ENCODE peak calls at places on chromosomes 5 and 9, in seven cellular contexts. G is A549, J is esophagus muscularis mucosa, W is ovary, D is suprapubic skin, U is H1, R is stomach. O is an unnamed sample.

GRCh38 chr5:180007582-180007981 is 64.0 kb downstream of the RNF130 start:
- DNase-seq in J (no peak), G (no peak), D (no peak), R (no peak), W (no peak), U (no peak), O (no peak)

GRCh38 chr9:93108301-93109041 is 12.5 kb downstream of the CARD19 start:
- DNase-seq in R (no peak), D (peak; percentile 60), J (no peak), U (no peak), W (peak; percentile 29), G (no peak), O (peak; percentile 64)

GRCh38 chr5:68911840-68912690 is 181.7 kb upstream of the SLC30A5 start:
- DNase-seq in U (no peak), W (no peak), J (peak; percentile 74), G (no peak), R (no peak), D (no peak), O (no peak)

GRCh38 chr9:4829956-4830355 is 37.2 kb downstream of the RCL1 start:
- DNase-seq in W (no peak), G (no peak), R (no peak), U (no peak), J (no peak), D (no peak), O (no peak)

GRCh38 chr9:127955294-127956015 is 17.8 kb upstream of the DPM2 start:
- DNase-seq in U (peak; percentile 75), R (peak; percentile 85), G (peak; percentile 99), D (peak; percentile 89), W (no peak), J (no peak), O (peak; percentile 89)

GRCh38 chr5:25858019-25858418 is 1180.4 kb downstream of the CDH9 start:
- DNase-seq in R (no peak), U (peak; percentile 89), G (no peak), D (no peak), J (no peak), W (no peak), O (no peak)

GRCh38 chr9:112762726-112763518 is 12.4 kb downstream of the SNX30 start:
- DNase-seq in J (no peak), U (no peak), G (no peak), D (no peak), R (no peak), W (no peak), O (no peak)

GRCh38 chr9:4305065-4305481 is 5.2 kb upstream of the GLIS3 start:
- DNase-seq in R (no peak), W (no peak), D (no peak), G (no peak), J (no peak), U (no peak), O (no peak)

GRCh38 chr9:104776787-104777186 is 12.9 kb downstream of the NIPSNAP3B start:
- DNase-seq in U (no peak), W (no peak), G (no peak), R (no peak), D (no peak), J (no peak), O (no peak)

GRCh38 chr9:14373319-14373632 is 59.3 kb upstream of the NFIB start:
- DNase-seq in W (no peak), R (no peak), U (no peak), G (no peak), D (no peak), J (no peak), O (no peak)

GRCh38 chr9:124450931-124451661 is 845 bp downstream of the ADGRD2 start:
- DNase-seq in G (no peak), U (no peak), W (no peak), R (no peak), D (no peak), J (no peak), O (no peak)

GRCh38 chr9:124309665-124310064 is 51.9 kb downstream of the NEK6 start:
- DNase-seq in G (peak; percentile 89), D (no peak), W (no peak), J (no peak), R (no peak), U (no peak), O (no peak)

GRCh38 chr5:122704247-122705036 is 70.4 kb upstream of the SNX2 start:
- DNase-seq in U (no peak), W (no peak), D (no peak), R (no peak), G (peak; percentile 32), J (no peak), O (no peak)

GRCh38 chr9:134782921-134783698 is 97.5 kb upstream of the FCN2 start:
- DNase-seq in G (no peak), D (no peak), J (no peak), U (peak; percentile 42), R (no peak), W (no peak), O (no peak)

GRCh38 chr5:179762079-179762780 is 29.6 kb downstream of the MAML1 start:
- DNase-seq in U (no peak), R (no peak), W (no peak), D (no peak), J (no peak), G (no peak), O (no peak)

GRCh38 chr5:149110406-149110805 is 30.9 kb upstream of the ABLIM3 start:
- DNase-seq in G (no peak), R (no peak), U (no peak), W (no peak), D (no peak), J (no peak), O (no peak)

GRCh38 chr9:88824711-88825110 is 166.6 kb upstream of the S1PR3 start:
- DNase-seq in U (no peak), W (no peak), R (no peak), G (no peak), J (peak; percentile 10), D (no peak), O (no peak)

GRCh38 chr9:106110483-106110882 is 416.1 kb downstream of the TMEM38B start:
- DNase-seq in G (no peak), U (no peak), D (no peak), W (no peak), J (no peak), R (no peak), O (no peak)

GRCh38 chr5:146877783-146878470 is 630 bp downstream of the PPP2R2B start:
- DNase-seq in R (no peak), G (no peak), W (no peak), U (peak; percentile 78), D (no peak), J (no peak), O (no peak)

GRCh38 chr9:18018241-18018640 is 439.4 kb downstream of the SH3GL2 start:
- DNase-seq in J (no peak), D (no peak), W (no peak), U (no peak), G (no peak), R (no peak), O (no peak)

GRCh38 chr5:60206234-60206633 is 312.7 kb upstream of the PDE4D start:
- DNase-seq in U (no peak), W (no peak), D (no peak), R (no peak), G (no peak), J (no peak), O (no peak)

GRCh38 chr5:43769576-43770352 is 166.8 kb downstream of the NNT start:
- DNase-seq in G (no peak), R (no peak), U (no peak), D (no peak), W (no peak), J (no peak), O (peak; percentile 87)

GRCh38 chr9:133474215-133474614 is 4.7 kb downstream of the SLC2A6 start:
- DNase-seq in W (no peak), U (no peak), G (no peak), D (no peak), R (no peak), J (no peak), O (no peak)

GRCh38 chr9:37290366-37290765 is 132.1 kb upstream of the GRHPR start:
- DNase-seq in R (no peak), W (no peak), U (no peak), G (no peak), D (no peak), J (no peak), O (no peak)

GRCh38 chr9:131627846-131628820 is 82.8 kb downstream of the PRRT1B start:
- DNase-seq in J (no peak), W (no peak), D (no peak), G (no peak), U (no peak), R (peak; percentile 75), O (no peak)

GRCh38 chr5:34977934-34978616 is 48.7 kb downstream of the DNAJC21 start:
- DNase-seq in D (no peak), R (no peak), W (no peak), U (no peak), J (no peak), G (no peak), O (no peak)
- TF ChIP-seq EP300 in D (no peak), R (no peak), W (no peak), U (no peak), J (no peak), G (no peak), O (no peak)

DNA sequence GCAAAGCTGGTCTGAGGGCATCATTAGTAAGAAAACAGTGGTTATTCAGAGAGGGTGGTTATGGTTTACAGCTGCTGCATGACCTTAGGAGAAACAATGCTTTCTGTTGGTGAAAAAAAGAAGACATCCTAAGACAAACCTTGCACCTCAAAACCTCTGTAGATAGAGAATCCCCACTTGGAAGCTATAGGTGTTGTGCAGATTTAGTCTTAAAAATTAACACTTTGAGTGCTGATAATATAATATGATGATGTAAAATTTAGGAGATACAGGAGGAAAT is 1.4 kb upstream of the PTTG1 start:
- DNase-seq in J (no peak), W (no peak), U (no peak), D (no peak), G (no peak), R (no peak), O (no peak)
- H3K27ac ChIP-seq in J (peak overlapping the region; percentile 83), W (no peak overlapping the region), U (no peak overlapping the region), D (no peak overlapping the region), G (peak overlapping the region; percentile 53), R (no peak overlapping the region), O (no peak overlapping the region)

GRCh38 chr5:134248271-134248670 is 22.4 kb upstream of the PPP2CA start:
- DNase-seq in W (no peak), G (no peak), J (no peak), R (no peak), D (no peak), U (no peak), O (no peak)

GRCh38 chr5:134247825-134248224 is 22.0 kb upstream of the PPP2CA start:
- DNase-seq in R (no peak), W (no peak), U (no peak), D (no peak), J (no peak), G (no peak), O (no peak)

GRCh38 chr5:134245692-134246091 is 19.8 kb upstream of the PPP2CA start:
- DNase-seq in J (peak; percentile 17), U (no peak), D (no peak), R (no peak), G (no peak), W (no peak), O (no peak)

GRCh38 chr5:134246771-134247329 is 21.0 kb upstream of the PPP2CA start:
- DNase-seq in U (no peak), R (no peak), G (no peak), W (no peak), J (peak; percentile 85), D (no peak), O (no peak)

GRCh38 chr5:134247411-134247810 is 21.5 kb upstream of the PPP2CA start:
- DNase-seq in J (no peak), G (no peak), W (no peak), U (no peak), R (no peak), D (no peak), O (no peak)
- H3K4me3 ChIP-seq in J (no peak overlapping the region), G (no peak overlapping the region), W (no peak overlapping the region), U (no peak overlapping the region), R (no peak overlapping the region), D (no peak overlapping the region), O (no peak overlapping the region)

GRCh38 chr5:150619359-150620230 is 20.9 kb upstream of the SYNPO start:
- DNase-seq in R (no peak), D (peak; percentile 80), W (peak; percentile 66), U (no peak), G (no peak), J (no peak), O (no peak)
- TF ChIP-seq EP300 in R (no peak), D (no peak), W (no peak), U (no peak), G (no peak), J (no peak), O (no peak)

O was measured in sigmoid colon.